ENCODE peak calls at places on chromosomes 1 and 21, in seven cellular contexts. C, Q, Z, A, H, G and I are unnamed samples.

GRCh38 chr1:33459766-33460543 is 12.5 kb upstream of the ZSCAN20 start:
- DNase-seq in H (peak; percentile 40), C (no peak), Z (no peak), G (no peak), Q (peak; percentile 29), A (peak; percentile 92), I (no peak)

GRCh38 chr1:235102993-235103411 is 25.6 kb downstream of the TOMM20 start:
- DNase-seq in Z (no peak), H (no peak), C (no peak), Q (no peak), G (peak; percentile 75), A (no peak), I (peak; percentile 28)

GRCh38 chr1:55064861-55065263 is 25.5 kb downstream of the PCSK9 start:
- DNase-seq in Q (no peak), G (no peak), A (peak; percentile 78), C (no peak), Z (no peak), H (peak; percentile 72), I (no peak)

GRCh38 chr1:236535190-236535589 is 11.4 kb downstream of the LGALS8 start:
- DNase-seq in H (no peak), C (no peak), G (no peak), A (no peak), Q (no peak), Z (no peak), I (no peak)

GRCh38 chr21:44371596-44371995 is 18.2 kb downstream of the TRPM2 start:
- DNase-seq in H (no peak), Q (no peak), C (no peak), A (no peak), Z (no peak), G (no peak), I (peak; percentile 13)

GRCh38 chr1:67685558-67686271 is 714 bp downstream of the GADD45A start:
- DNase-seq in Q (no peak), C (peak; percentile 58), G (peak; percentile 61), Z (peak; percentile 75), A (peak; percentile 82), H (no peak), I (peak; percentile 80)

GRCh38 chr1:206456577-206457375 is 13.5 kb upstream of the IKBKE start:
- DNase-seq in C (no peak), G (no peak), H (peak; percentile 64), Q (peak; percentile 42), Z (no peak), A (peak; percentile 75), I (no peak)

GRCh38 chr1:74506311-74506710 is 6.1 kb downstream of the LRRC53 start:
- DNase-seq in G (no peak), C (no peak), Q (peak; percentile 75), H (no peak), Z (no peak), A (no peak), I (no peak)

GRCh38 chr21:44295163-44295601 is 4.7 kb upstream of the PFKL start:
- DNase-seq in Q (no peak), H (no peak), Z (no peak), A (no peak), G (peak; percentile 22), C (no peak), I (no peak)

GRCh38 chr1:31723828-31724359 is 20.1 kb upstream of the COL16A1 start:
- DNase-seq in C (peak; percentile 61), Q (peak; percentile 88), A (peak; percentile 88), H (peak; percentile 67), G (peak; percentile 21), Z (peak; percentile 72), I (peak; percentile 97)

GRCh38 chr1:196205882-196206281 is 402.4 kb downstream of the KCNT2 start:
- DNase-seq in C (no peak), G (no peak), Z (no peak), Q (no peak), A (no peak), H (no peak), I (no peak)

GRCh38 chr1:162855461-162856150 is 5.4 kb downstream of the CCDC190 start:
- DNase-seq in H (peak; percentile 55), Z (no peak), G (no peak), A (peak; percentile 80), C (no peak), Q (peak; percentile 36), I (no peak)

GRCh38 chr1:87763498-87763897 is 434.8 kb downstream of the LMO4 start:
- DNase-seq in H (peak; percentile 6), Q (no peak), A (peak; percentile 51), Z (no peak), C (no peak), G (no peak), I (no peak)

GRCh38 chr1:190205713-190206112 is 272.0 kb downstream of the BRINP3 start:
- DNase-seq in G (no peak), C (no peak), Q (no peak), A (no peak), H (peak; percentile 56), Z (no peak), I (no peak)

GRCh38 chr1:54498383-54499096 is 49.5 kb upstream of the ACOT11 start:
- DNase-seq in G (no peak), C (no peak), Z (no peak), H (no peak), A (no peak), Q (peak; percentile 64), I (peak; percentile 65)

GRCh38 chr1:65658122-65658521 is 134.6 kb upstream of the PDE4B start:
- DNase-seq in G (no peak), Z (no peak), A (peak; percentile 44), H (peak; percentile 20), Q (no peak), C (no peak), I (no peak)

GRCh38 chr1:154729031-154729442 is 121.1 kb upstream of the ADAR start:
- DNase-seq in G (no peak), A (peak; percentile 53), Q (peak; percentile 46), C (no peak), H (no peak), Z (no peak), I (no peak)

GRCh38 chr21:45130324-45130774 is 56.0 kb downstream of the ADARB1 start:
- DNase-seq in G (no peak), Q (no peak), C (no peak), H (peak; percentile 89), Z (no peak), A (peak; percentile 85), I (no peak)

GRCh38 chr21:28636988-28637691 is 355.5 kb downstream of the LTN1 start:
- DNase-seq in C (no peak), Q (no peak), H (peak; percentile 79), A (peak; percentile 81), Z (no peak), G (no peak), I (no peak)

GRCh38 chr1:203287896-203288295 is 17.4 kb upstream of the BTG2 start:
- DNase-seq in Z (no peak), C (no peak), A (no peak), Q (no peak), G (no peak), H (no peak), I (no peak)

GRCh38 chr1:203289281-203289981 is 15.9 kb upstream of the BTG2 start:
- DNase-seq in Z (peak; percentile 72), G (peak; percentile 90), H (no peak), A (no peak), Q (no peak), C (no peak), I (peak; percentile 72)

GRCh38 chr1:203288351-203288894 is 16.9 kb upstream of the BTG2 start:
- DNase-seq in Z (no peak), A (no peak), Q (no peak), H (no peak), C (no peak), G (no peak), I (no peak)

GRCh38 chr1:203286161-203286984 is 18.9 kb upstream of the BTG2 start:
- DNase-seq in H (no peak), A (no peak), G (no peak), Q (peak; percentile 41), C (no peak), Z (no peak), I (peak; percentile 69)

GRCh38 chr1:203287109-203287893 is 18.0 kb upstream of the BTG2 start:
- DNase-seq in Q (peak; percentile 80), C (peak; percentile 60), H (peak; percentile 34), A (no peak), G (peak; percentile 81), Z (peak; percentile 79), I (peak; percentile 71)
- H3K4me3 ChIP-seq in Q (no peak overlapping the region), C (no peak overlapping the region), H (no peak overlapping the region), A (no peak overlapping the region), G (peak overlapping the region; percentile 21), Z (no peak overlapping the region), I (no peak overlapping the region)

GRCh38 chr1:170153417-170153816 is 7.7 kb downstream of the NTMT2 start:
- DNase-seq in H (no peak), A (no peak), C (no peak), G (no peak), Z (no peak), Q (no peak), I (no peak)

GRCh38 chr1:170150921-170151320 is 5.2 kb downstream of the NTMT2 start:
- DNase-seq in H (no peak), G (no peak), A (no peak), Q (no peak), C (no peak), Z (no peak), I (no peak)

GRCh38 chr1:170156594-170156993 is 10.8 kb downstream of the NTMT2 start:
- DNase-seq in C (no peak), A (no peak), Q (peak; percentile 23), H (no peak), G (no peak), Z (no peak), I (no peak)

GRCh38 chr1:170157820-170158219 is 12.1 kb downstream of the NTMT2 start:
- DNase-seq in A (no peak), H (no peak), Q (no peak), Z (no peak), C (no peak), G (no peak), I (no peak)

GRCh38 chr1:170155055-170155454 is 9.3 kb downstream of the NTMT2 start:
- DNase-seq in C (no peak), Q (no peak), H (no peak), Z (no peak), A (no peak), G (no peak), I (no peak)
- H3K36me3 ChIP-seq in C (no peaks in the 10 kb centered on the region), Q (no peaks in the 10 kb centered on the region), H (no peaks in the 10 kb centered on the region), Z (no peaks in the 10 kb centered on the region), A (no peaks in the 10 kb centered on the region), G (no peaks in the 10 kb centered on the region), I (no peaks in the 10 kb centered on the region)

GRCh38 chr21:32030146-32030652 is 157.4 kb downstream of the HUNK start:
- DNase-seq in C (no peak), H (no peak), A (no peak), Q (no peak), Z (no peak), G (no peak), I (peak; percentile 26)
- H3K4me3 ChIP-seq in C (no peak overlapping the region), H (no peak overlapping the region), A (no peak overlapping the region), Q (no peak overlapping the region), Z (no peak overlapping the region), G (no peak overlapping the region), I (no peak overlapping the region)

GRCh38 chr1:203842559-203842876 is 18.9 kb upstream of the SNRPE start:
- DNase-seq in H (no peak), Z (no peak), G (no peak), C (no peak), Q (no peak), A (no peak), I (no peak)

GRCh38 chr1:203840208-203840808 is 21.1 kb upstream of the SNRPE start:
- DNase-seq in Z (no peak), H (no peak), C (no peak), A (no peak), Q (no peak), G (no peak), I (no peak)

GRCh38 chr1:203835476-203835875 is 25.9 kb upstream of the SNRPE start:
- DNase-seq in Q (peak; percentile 23), A (no peak), G (no peak), C (no peak), H (no peak), Z (no peak), I (no peak)

GRCh38 chr1:203839081-203839480 is 22.3 kb upstream of the SNRPE start:
- DNase-seq in C (no peak), A (peak; percentile 53), G (no peak), Q (peak; percentile 11), H (peak; percentile 75), Z (no peak), I (no peak)
- H3K36me3 ChIP-seq in C (peaks cover 87% of the 10 kb centered on the region), A (peaks cover 62% of the 10 kb centered on the region), G (peaks cover 42% of the 10 kb centered on the region), Q (peaks cover 4% of the 10 kb centered on the region), H (peaks cover 5% of the 10 kb centered on the region), Z (peaks cover 87% of the 10 kb centered on the region), I (peaks cover 78% of the 10 kb centered on the region)